ENCODE peak calls at places on chromosomes 2 and 18, in six cellular contexts. Q, J, S, U, X and A are unnamed samples.

GRCh38 chr2:207991944-207992343 is 33.4 kb downstream of the PLEKHM3 start:
- DNase-seq in Q (no peak), J (no peak), S (no peak), U (no peak), X (no peak), A (no peak)

GRCh38 chr2:86661333-86661732 is 37.7 kb upstream of the RNF103 start:
- DNase-seq in Q (no peak), J (no peak), S (no peak), U (no peak), X (no peak), A (no peak)

GRCh38 chr2:3114406-3115185 is 263.0 kb downstream of the EIPR1 start:
- DNase-seq in Q (no peak), J (no peak), S (no peak), U (peak; percentile 7), X (no peak), A (no peak)

GRCh38 chr2:152175012-152175367 is 573 bp downstream of the STAM2 start:
- DNase-seq in Q (no peak), J (no peak), S (no peak), U (no peak), X (no peak), A (no peak)

GRCh38 chr2:151827564-151828142 is 568 bp downstream of the ARL5A start:
- DNase-seq in Q (peak; percentile 16), J (peak; percentile 6), S (peak; percentile 14), U (peak; percentile 52), X (peak; percentile 41), A (no peak)

GRCh38 chr18:3579701-3580100 is 129.7 kb downstream of the TGIF1 start:
- DNase-seq in Q (peak; percentile 97), J (no peak), S (peak; percentile 98), U (no peak), X (peak; percentile 98), A (no peak)

GRCh38 chr2:204486855-204487254 is 58.4 kb upstream of the PARD3B start:
- DNase-seq in Q (peak; percentile 64), J (no peak), S (peak; percentile 23), U (no peak), X (peak; percentile 50), A (no peak)

GRCh38 chr2:187169864-187170263 is 278.2 kb downstream of the CALCRL start:
- DNase-seq in Q (no peak), J (no peak), S (no peak), U (no peak), X (no peak), A (no peak)

GRCh38 chr2:233830111-233830760 is 24.1 kb downstream of the HJURP start:
- DNase-seq in Q (no peak), J (no peak), S (no peak), U (no peak), X (no peak), A (no peak)

GRCh38 chr2:36459725-36460137 is 104.2 kb downstream of the CRIM1 start:
- DNase-seq in Q (peak; percentile 63), J (peak; percentile 77), S (peak; percentile 54), U (peak; percentile 85), X (peak; percentile 63), A (no peak)

GRCh38 chr2:85577386-85578242 is at the start of gene VAMP8:
- DNase-seq in Q (no peak), J (no peak), S (no peak), U (peak; percentile 93), X (no peak), A (no peak)

GRCh38 chr18:46071615-46071893 is 506 bp downstream of the PSTPIP2 start:
- DNase-seq in Q (no peak), J (no peak), S (no peak), U (no peak), X (no peak), A (no peak)

GRCh38 chr18:78899241-78899640 is 80.4 kb upstream of the SALL3 start:
- DNase-seq in Q (no peak), J (no peak), S (no peak), U (no peak), X (no peak), A (no peak)

GRCh38 chr2:202950592-202950991 is 38.5 kb downstream of the CARF start:
- DNase-seq in Q (peak; percentile 43), J (no peak), S (no peak), U (no peak), X (no peak), A (no peak)

GRCh38 chr18:48074929-48075706 is 144.7 kb upstream of the SMAD2 start:
- DNase-seq in Q (no peak), J (no peak), S (no peak), U (no peak), X (no peak), A (no peak)

GRCh38 chr2:133342960-133343359 is 225.3 kb downstream of the NCKAP5 start:
- DNase-seq in Q (no peak), J (no peak), S (no peak), U (no peak), X (no peak), A (no peak)

GRCh38 chr18:23883277-23883790 is 131.2 kb upstream of the TTC39C start:
- DNase-seq in Q (peak; percentile 7), J (no peak), S (no peak), U (no peak), X (no peak), A (no peak)

GRCh38 chr2:129722306-129723020 is 257.0 kb upstream of the RAB6C start:
- DNase-seq in Q (no peak), J (no peak), S (no peak), U (no peak), X (no peak), A (no peak)

GRCh38 chr18:50231621-50232020 is 34.7 kb downstream of the CFAP53 start:
- DNase-seq in Q (no peak), J (no peak), S (no peak), U (no peak), X (no peak), A (no peak)

GRCh38 chr2:53403836-53404413 is 363.7 kb upstream of the CHAC2 start:
- DNase-seq in Q (peak; percentile 79), J (no peak), S (peak; percentile 77), U (no peak), X (peak; percentile 85), A (no peak)

GRCh38 chr2:214341636-214342035 is 69.2 kb upstream of the VWC2L start:
- DNase-seq in Q (peak; percentile 3), J (no peak), S (no peak), U (no peak), X (no peak), A (no peak)

GRCh38 chr2:108199726-108200125 is 40.0 kb upstream of the SULT1C3 start:
- DNase-seq in Q (peak; percentile 28), J (no peak), S (peak; percentile 34), U (no peak), X (peak; percentile 52), A (no peak)

GRCh38 chr2:232592687-232593407 is 40.6 kb upstream of the EFHD1 start:
- DNase-seq in Q (peak; percentile 82), J (no peak), S (peak; percentile 87), U (peak; percentile 78), X (peak; percentile 89), A (no peak)

GRCh38 chr2:111957872-111958354 is 59.5 kb downstream of the MERTK start:
- DNase-seq in Q (no peak), J (no peak), S (no peak), U (no peak), X (no peak), A (no peak)

GRCh38 chr2:88753833-88754584 is 62.5 kb downstream of the RPIA start:
- DNase-seq in Q (peak; percentile 61), J (no peak), S (peak; percentile 4), U (no peak), X (no peak), A (no peak)

GRCh38 chr18:13630869-13631268 is 95.5 kb downstream of the FAM210A start:
- DNase-seq in Q (no peak), J (no peak), S (no peak), U (no peak), X (no peak), A (no peak)

GRCh38 chr2:172701250-172701649 is 34.4 kb upstream of the RAPGEF4 start:
- DNase-seq in Q (peak; percentile 92), J (no peak), S (peak; percentile 86), U (no peak), X (peak; percentile 89), A (no peak)

GRCh38 chr18:79914614-79915160 is 36.8 kb downstream of the SLC66A2 start:
- DNase-seq in Q (no peak), J (no peak), S (no peak), U (peak; percentile 16), X (no peak), A (no peak)

GRCh38 chr18:79917351-79918088 is 33.9 kb downstream of the SLC66A2 start:
- DNase-seq in Q (no peak), J (no peak), S (no peak), U (no peak), X (no peak), A (no peak)

GRCh38 chr18:79916128-79916494 is 35.3 kb downstream of the SLC66A2 start:
- DNase-seq in Q (no peak), J (no peak), S (no peak), U (no peak), X (no peak), A (no peak)

GRCh38 chr18:79916546-79917350 is 34.7 kb downstream of the SLC66A2 start:
- DNase-seq in Q (no peak), J (no peak), S (no peak), U (no peak), X (no peak), A (no peak)

GRCh38 chr18:79915161-79916127 is 36.0 kb downstream of the SLC66A2 start:
- DNase-seq in Q (no peak), J (no peak), S (no peak), U (no peak), X (no peak), A (no peak)
- H3K36me3 ChIP-seq in Q (peaks cover 58% of the 10 kb centered on the region), J (peaks cover 9% of the 10 kb centered on the region), S (no peaks in the 10 kb centered on the region), U (peaks cover 4% of the 10 kb centered on the region), X (peaks cover 9% of the 10 kb centered on the region), A (peaks cover 60% of the 10 kb centered on the region)

DNA sequence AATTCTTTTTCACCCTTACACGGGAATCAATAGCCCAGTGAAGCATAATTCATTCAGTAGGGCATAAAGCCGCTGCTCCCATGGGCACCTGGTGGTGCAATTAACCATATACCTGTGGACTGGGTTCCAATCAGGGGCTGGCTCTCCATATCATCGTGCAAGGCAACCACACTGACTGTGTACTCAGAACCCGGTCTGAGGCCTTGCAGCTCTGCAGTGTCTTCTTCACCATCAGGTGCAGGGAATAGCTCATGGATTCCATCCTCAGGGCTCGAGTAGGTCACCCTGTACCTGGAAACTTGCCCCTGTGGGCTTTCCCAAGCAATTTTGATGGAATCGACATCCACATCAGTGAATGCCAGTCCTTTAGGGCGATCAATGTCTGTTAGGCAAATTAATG is 55.2 kb downstream of the FN1 start:
- DNase-seq in Q (no peak), J (no peak), S (no peak), U (no peak), X (no peak), A (no peak)
- H3K36me3 ChIP-seq in Q (peaks cover 74% of the 10 kb centered on the region), J (peaks cover 90% of the 10 kb centered on the region), S (peaks cover 96% of the 10 kb centered on the region), U (peaks cover 6% of the 10 kb centered on the region), X (peaks cover 37% of the 10 kb centered on the region), A (no peaks in the 10 kb centered on the region)

DNA sequence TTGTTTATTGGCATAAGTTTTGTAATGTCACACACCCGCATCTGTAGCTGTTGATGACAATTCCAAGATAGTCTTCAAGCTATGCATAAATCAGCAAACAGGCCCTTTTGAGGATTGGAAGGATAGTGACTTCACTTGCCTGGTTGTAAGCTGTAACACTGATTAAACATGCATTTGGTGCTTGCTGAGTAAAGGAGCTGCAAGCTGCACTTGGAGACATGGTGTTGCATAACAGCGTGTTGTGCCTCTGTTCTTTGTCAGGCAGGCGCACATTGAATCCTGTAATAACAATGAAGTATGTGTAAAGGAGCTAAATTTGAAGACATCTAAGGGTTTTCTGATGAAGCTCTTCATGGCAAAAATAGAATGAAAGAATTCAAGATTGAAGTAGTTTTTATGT is 68.7 kb upstream of the TTC27 start:
- DNase-seq in Q (peak; percentile 33), J (no peak), S (peak; percentile 8), U (no peak), X (peak; percentile 11), A (no peak)
- H3K36me3 ChIP-seq in Q (peaks cover 13% of the 10 kb centered on the region), J (peaks cover 2% of the 10 kb centered on the region), S (no peaks in the 10 kb centered on the region), U (peaks cover 6% of the 10 kb centered on the region), X (no peaks in the 10 kb centered on the region), A (peaks cover 65% of the 10 kb centered on the region)

GRCh38 chr18:9216459-9216858 is 79.9 kb downstream of the ANKRD12 start:
- DNase-seq in Q (no peak), J (no peak), S (no peak), U (no peak), X (no peak), A (no peak)
- H3K36me3 ChIP-seq in Q (peaks cover 23% of the 10 kb centered on the region), J (peaks cover 17% of the 10 kb centered on the region), S (no peaks in the 10 kb centered on the region), U (no peaks in the 10 kb centered on the region), X (peaks cover 5% of the 10 kb centered on the region), A (peaks cover 100% of the 10 kb centered on the region)